ENCODE peak calls at places on chromosomes 3 and 15, in seven cellular contexts. Z is fibroblast of lung, I is neural progenitor cell, U is adrenal gland, F is GM12865, N is choroid plexus epithelial cell, W is endodermal cell. E is an unnamed sample.

GRCh38 chr15:65184305-65184943 is 718 bp downstream of the CLPX start:
- DNase-seq in Z (peak; percentile 54), I (peak; percentile 73), U (peak; percentile 83), F (peak; percentile 68), N (peak; percentile 56), W (peak; percentile 87), E (no peak)

GRCh38 chr15:65857718-65858402 is 11.4 kb upstream of the RAB11A start:
- DNase-seq in Z (no peak), I (no peak), U (no peak), F (peak; percentile 45), N (peak; percentile 25), W (peak; percentile 49), E (no peak)

GRCh38 chr3:14764331-14765064 is 54.3 kb upstream of the FGD5 start:
- DNase-seq in Z (peak; percentile 1), I (no peak), U (no peak), F (no peak), N (peak; percentile 5), W (no peak), E (no peak)

GRCh38 chr3:30659270-30660127 is 53.1 kb downstream of the TGFBR2 start:
- DNase-seq in Z (peak; percentile 98), I (no peak), U (no peak), F (no peak), N (peak; percentile 95), W (no peak), E (peak; percentile 86)

GRCh38 chr15:67037694-67038093 is 27.7 kb upstream of the SMAD3 start:
- DNase-seq in Z (no peak), I (no peak), U (no peak), F (no peak), N (no peak), W (no peak), E (no peak)

GRCh38 chr15:34239151-34239761 is 14.4 kb downstream of the EMC4 start:
- DNase-seq in Z (peak; percentile 93), I (no peak), U (no peak), F (peak; percentile 36), N (peak; percentile 86), W (no peak), E (peak; percentile 70)

GRCh38 chr3:143119009-143119914 is at the start of gene CHST2:
- DNase-seq in Z (peak; percentile 83), I (peak; percentile 95), U (peak; percentile 64), F (peak; percentile 92), N (peak; percentile 87), W (peak; percentile 92), E (no peak)

GRCh38 chr3:69082805-69083204 is 1.9 kb upstream of the ARL6IP5 start:
- DNase-seq in Z (peak; percentile 86), I (no peak), U (no peak), F (peak; percentile 94), N (peak; percentile 96), W (no peak), E (peak; percentile 50)

GRCh38 chr15:83769411-83769960 is 115.6 kb downstream of the ADAMTSL3 start:
- DNase-seq in Z (no peak), I (no peak), U (no peak), F (peak; percentile 33), N (peak; percentile 53), W (no peak), E (no peak)

GRCh38 chr3:59422312-59422711 is 372.5 kb upstream of the CFAP20DC start:
- DNase-seq in Z (peak; percentile 90), I (no peak), U (no peak), F (peak; percentile 35), N (peak; percentile 75), W (no peak), E (no peak)

GRCh38 chr15:98856540-98856907 is 151.1 kb downstream of the PGPEP1L start:
- DNase-seq in Z (peak; percentile 94), I (no peak), U (no peak), F (no peak), N (peak; percentile 88), W (no peak), E (peak; percentile 92)

GRCh38 chr3:53083949-53084309 is 38.1 kb upstream of the SFMBT1 start:
- DNase-seq in Z (no peak), I (no peak), U (no peak), F (no peak), N (no peak), W (peak; percentile 36), E (no peak)

GRCh38 chr3:66037986-66038369 is 740 bp downstream of the MAGI1 start:
- DNase-seq in Z (peak; percentile 14), I (peak; percentile 40), U (no peak), F (peak; percentile 8), N (no peak), W (peak; percentile 63), E (no peak)

GRCh38 chr15:75171408-75171807 is 30.3 kb upstream of the C15orf39 start:
- DNase-seq in Z (peak; percentile 91), I (no peak), U (no peak), F (peak; percentile 73), N (peak; percentile 80), W (no peak), E (peak; percentile 31)

GRCh38 chr3:37963635-37964034 is 27.0 kb upstream of the VILL start:
- DNase-seq in Z (no peak), I (no peak), U (no peak), F (no peak), N (no peak), W (no peak), E (no peak)

GRCh38 chr15:90701880-90702630 is 15.1 kb upstream of the BLM start:
- DNase-seq in Z (no peak), I (peak; percentile 47), U (no peak), F (no peak), N (peak; percentile 35), W (no peak), E (no peak)

GRCh38 chr3:42503251-42503924 is 945 bp downstream of the VIPR1 start:
- DNase-seq in Z (no peak), I (no peak), U (peak; percentile 42), F (no peak), N (no peak), W (peak; percentile 35), E (no peak)

GRCh38 chr3:136659253-136659652 is 92.9 kb downstream of the STAG1 start:
- DNase-seq in Z (peak; percentile 93), I (peak; percentile 35), U (peak; percentile 89), F (peak; percentile 15), N (peak; percentile 84), W (peak; percentile 50), E (peak; percentile 29)

GRCh38 chr3:136657526-136657925 is 94.7 kb downstream of the STAG1 start:
- DNase-seq in Z (no peak), I (no peak), U (no peak), F (no peak), N (no peak), W (no peak), E (no peak)

GRCh38 chr3:136651585-136651984 is 100.6 kb downstream of the STAG1 start:
- DNase-seq in Z (no peak), I (no peak), U (no peak), F (no peak), N (no peak), W (no peak), E (no peak)

DNA sequence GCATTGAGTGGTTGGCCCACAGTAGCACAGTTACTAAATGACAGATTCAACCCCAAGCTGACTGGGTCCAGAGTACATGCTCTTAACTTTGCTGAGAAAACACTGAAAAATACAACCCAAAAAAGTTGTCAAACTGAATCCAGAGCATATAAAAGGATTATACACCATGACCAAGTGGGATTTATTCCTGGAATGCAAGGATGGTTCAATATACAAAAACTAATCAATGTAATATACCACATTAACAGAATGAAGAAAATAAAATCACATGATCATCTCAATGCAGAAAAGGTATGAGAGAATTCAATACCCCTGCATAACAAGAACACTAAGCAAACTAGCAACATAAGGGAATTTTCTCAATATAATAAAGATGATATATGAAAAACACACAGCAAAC is 98.5 kb downstream of the STAG1 start:
- DNase-seq in Z (no peak), I (no peak), U (no peak), F (no peak), N (no peak), W (no peak), E (no peak)
- H3K4me3 ChIP-seq in Z (no peak overlapping the region), I (no peak overlapping the region), U (no peak overlapping the region), F (no peak overlapping the region), N (no peak overlapping the region), W (peak overlapping the region; percentile 39), E (no peak overlapping the region)

GRCh38 chr3:9398715-9399708 is 1.6 kb downstream of the SETD5 start:
- DNase-seq in Z (peak; percentile 54), I (peak; percentile 42), U (peak; percentile 61), F (peak; percentile 58), N (peak; percentile 80), W (peak; percentile 59), E (no peak)

GRCh38 chr3:9401986-9402385 is 4.6 kb downstream of the SETD5 start:
- DNase-seq in Z (no peak), I (peak; percentile 11), U (no peak), F (no peak), N (no peak), W (no peak), E (no peak)

GRCh38 chr3:9399746-9400145 is 2.3 kb downstream of the SETD5 start:
- DNase-seq in Z (peak; percentile 93), I (peak; percentile 92), U (peak; percentile 94), F (peak; percentile 63), N (peak; percentile 98), W (peak; percentile 86), E (peak; percentile 80)

GRCh38 chr3:9402410-9403228 is 5.2 kb downstream of the SETD5 start:
- DNase-seq in Z (peak; percentile 46), I (peak; percentile 87), U (no peak), F (no peak), N (peak; percentile 69), W (peak; percentile 96), E (no peak)

DNA sequence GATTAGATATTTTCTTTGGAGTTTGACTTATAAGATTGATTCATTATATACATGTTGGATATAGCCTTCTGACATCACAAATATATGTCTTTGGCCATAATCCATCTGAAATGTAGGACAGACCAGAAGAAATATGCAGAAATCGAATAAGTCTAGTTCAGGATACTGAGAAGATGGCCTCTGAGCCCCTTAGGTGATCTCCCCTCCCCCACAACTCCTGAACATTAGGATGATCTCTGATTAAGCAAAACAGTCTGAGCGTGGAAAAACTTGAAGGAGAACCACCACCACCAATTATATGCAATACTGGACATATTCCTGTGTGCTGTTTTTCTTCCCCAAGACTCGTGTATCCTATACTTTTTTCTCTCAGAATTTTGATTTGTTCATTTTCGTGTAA is 3.2 kb downstream of the SETD5 start:
- DNase-seq in Z (no peak), I (peak; percentile 51), U (no peak), F (no peak), N (no peak), W (no peak), E (no peak)
- TF ChIP-seq CTCF in Z (no peak), I (no peak), U (no peak), F (no peak), N (no peak), W (no peak), E (no peak)

GRCh38 chr3:26704736-26705135 is 82.2 kb downstream of the LRRC3B start:
- DNase-seq in Z (no peak), I (no peak), U (no peak), F (no peak), N (no peak), W (no peak), E (no peak)

DNA sequence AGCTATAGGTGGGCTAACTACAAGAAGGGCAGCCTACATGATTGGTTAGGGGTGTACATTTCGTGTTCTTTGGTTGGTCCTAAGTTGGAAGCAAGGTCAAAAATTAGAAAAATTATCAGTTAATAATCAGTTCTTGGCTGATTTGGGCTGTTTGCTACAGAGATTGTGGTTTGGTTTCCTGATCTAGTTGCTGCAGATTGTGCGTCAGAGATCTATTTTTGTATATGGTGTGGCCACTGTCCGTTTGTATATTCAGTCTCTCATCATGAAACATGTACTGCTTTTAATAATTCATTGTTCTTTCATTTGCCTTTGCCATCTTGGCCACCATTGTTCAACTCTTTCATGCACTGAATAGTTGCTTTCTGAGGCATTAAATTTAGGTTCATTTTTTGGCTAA is 80.9 kb downstream of the LRRC3B start:
- DNase-seq in Z (no peak), I (no peak), U (no peak), F (no peak), N (no peak), W (no peak), E (no peak)
- H3K4me3 ChIP-seq in Z (no peak overlapping the region), I (no peak overlapping the region), U (no peak overlapping the region), F (no peak overlapping the region), N (no peak overlapping the region), W (no peak overlapping the region), E (no peak overlapping the region)

GRCh38 chr3:49028673-49029562 is at the start of gene IMPDH2:
- DNase-seq in Z (peak; percentile 88), I (peak; percentile 98), U (peak; percentile 97), F (peak; percentile 97), N (peak; percentile 94), W (peak; percentile 97), E (no peak)
- TF ChIP-seq CTCF in Z (no peak), I (peak; percentile 23), U (no peak), F (no peak), N (peak; percentile 13), W (no peak), E (peak; percentile 14)